ENCODE peak calls at places on chromosomes 1 and 21, in four cellular contexts. M is sigmoid colon, F is suprapubic skin, Y is ovary. O is an unnamed sample.

GRCh38 chr1:81549588-81550127 is 251.1 kb upstream of the ADGRL2 start:
- DNase-seq in F (no peak), M (no peak), Y (no peak), O (no peak)

GRCh38 chr1:68113961-68114360 is 63.5 kb upstream of the DIRAS3 start:
- DNase-seq in Y (no peak), M (no peak), F (no peak), O (no peak)

GRCh38 chr1:51998007-51998406 is 7.5 kb upstream of the RAB3B start:
- DNase-seq in M (no peak), F (no peak), Y (no peak), O (no peak)

GRCh38 chr1:185062710-185063370 is 17.5 kb downstream of the RNF2 start:
- DNase-seq in Y (no peak), M (no peak), F (no peak), O (no peak)

GRCh38 chr1:918843-919242 is 4.9 kb upstream of the SAMD11 start:
- DNase-seq in Y (no peak), F (no peak), M (no peak), O (no peak)

GRCh38 chr1:50060279-50060678 is 36.5 kb upstream of the AGBL4 start:
- DNase-seq in F (no peak), M (no peak), Y (no peak), O (no peak)

GRCh38 chr1:26544156-26544555 is 14.6 kb downstream of the RPS6KA1 start:
- DNase-seq in M (no peak), Y (no peak), F (no peak), O (no peak)

GRCh38 chr1:25645641-25646400 is 29.2 kb downstream of the MAN1C1 start:
- DNase-seq in Y (no peak), M (no peak), F (no peak), O (no peak)

GRCh38 chr1:9589144-9589718 is 520 bp downstream of the TMEM201 start:
- DNase-seq in F (no peak), M (no peak), Y (no peak), O (peak; percentile 39)

GRCh38 chr1:44783697-44784093 is 4.3 kb downstream of the BEST4 start:
- DNase-seq in F (no peak), Y (no peak), M (no peak), O (peak; percentile 71)

GRCh38 chr21:36747114-36747814 is 48.3 kb downstream of the SIM2 start:
- DNase-seq in F (no peak), Y (no peak), M (no peak), O (no peak)

GRCh38 chr1:1187938-1188337 is 14.3 kb downstream of the TTLL10 start:
- DNase-seq in Y (no peak), F (no peak), M (no peak), O (no peak)

GRCh38 chr1:216794541-216795055 is 71.4 kb upstream of the ESRRG start:
- DNase-seq in F (no peak), Y (no peak), M (no peak), O (no peak)

DNA sequence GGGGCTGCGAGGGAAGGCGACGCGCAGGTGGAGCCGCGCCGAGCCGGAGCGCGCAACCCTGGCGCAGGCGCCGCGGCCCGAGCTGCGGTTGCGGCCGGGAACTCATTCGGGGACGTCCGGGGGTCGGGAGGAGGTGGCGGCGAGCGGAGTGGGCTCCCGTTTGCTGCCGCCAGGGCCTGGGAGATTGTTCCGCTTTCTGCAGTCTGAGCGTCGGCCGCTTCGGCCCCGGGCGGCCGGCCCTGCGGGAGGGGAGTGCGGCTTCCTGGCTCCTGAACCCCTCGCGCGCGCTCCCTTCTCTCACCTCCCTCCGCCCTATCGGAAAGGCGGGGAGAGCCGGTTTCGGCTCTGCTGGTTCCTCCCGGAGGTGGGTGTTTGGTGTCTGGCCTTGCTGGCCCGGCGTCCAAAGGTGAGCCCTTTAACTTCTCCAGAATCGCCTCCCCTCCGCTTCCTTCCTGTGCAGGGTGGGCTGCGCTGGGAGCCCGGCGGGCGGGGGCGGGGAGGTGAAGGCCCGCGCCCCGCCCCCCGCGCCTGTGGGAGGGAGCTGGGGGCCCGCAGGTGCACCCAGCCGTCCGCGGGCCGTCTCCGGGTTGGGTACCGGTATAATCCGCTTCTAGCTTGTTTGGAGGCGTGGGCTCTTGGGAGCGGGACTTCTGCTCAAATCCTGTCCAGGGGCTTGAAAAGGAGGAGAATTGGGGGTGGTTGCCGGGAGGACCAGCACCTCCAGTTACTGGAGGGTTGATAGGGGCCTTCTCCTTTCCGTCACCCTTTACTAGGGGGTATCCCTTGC is 683 bp downstream of the LRRC8D start:
- DNase-seq in F (peak; percentile 79), M (peak; percentile 70), Y (peak; percentile 10), O (peak; percentile 55)
- TF ChIP-seq EP300 in F (no peak), M (no peak), Y (no peak), O (no peak)

GRCh38 chr1:57845041-57845440 is 421.2 kb upstream of the DAB1 start:
- DNase-seq in Y (no peak), M (no peak), F (no peak), O (no peak)

GRCh38 chr1:57848406-57848805 is 424.5 kb upstream of the DAB1 start:
- DNase-seq in Y (no peak), M (no peak), F (no peak), O (no peak)

DNA sequence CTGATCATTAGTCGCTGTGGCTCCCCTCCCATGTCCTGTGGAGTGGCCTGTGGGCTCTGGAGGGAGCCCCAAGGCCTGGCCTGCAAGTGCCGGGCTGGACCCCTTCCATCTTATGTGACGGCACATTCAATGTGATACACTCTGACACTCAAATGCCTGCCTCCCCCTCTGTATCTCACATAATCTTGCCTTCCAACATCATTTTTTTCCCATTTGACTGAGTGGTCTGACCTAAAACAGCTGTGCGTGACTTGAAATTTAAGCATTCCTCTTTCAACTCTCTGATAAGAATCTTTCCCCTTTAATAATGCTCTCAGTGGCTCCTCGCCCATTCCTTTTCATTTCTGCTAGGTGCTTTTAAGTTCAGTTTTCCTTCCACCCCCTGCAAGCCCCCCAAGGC is 426.7 kb upstream of the DAB1 start:
- DNase-seq in Y (no peak), M (no peak), F (no peak), O (no peak)
- H3K27ac ChIP-seq in Y (no peak overlapping the region), M (no peak overlapping the region), F (no peak overlapping the region), O (no peak overlapping the region)

DNA sequence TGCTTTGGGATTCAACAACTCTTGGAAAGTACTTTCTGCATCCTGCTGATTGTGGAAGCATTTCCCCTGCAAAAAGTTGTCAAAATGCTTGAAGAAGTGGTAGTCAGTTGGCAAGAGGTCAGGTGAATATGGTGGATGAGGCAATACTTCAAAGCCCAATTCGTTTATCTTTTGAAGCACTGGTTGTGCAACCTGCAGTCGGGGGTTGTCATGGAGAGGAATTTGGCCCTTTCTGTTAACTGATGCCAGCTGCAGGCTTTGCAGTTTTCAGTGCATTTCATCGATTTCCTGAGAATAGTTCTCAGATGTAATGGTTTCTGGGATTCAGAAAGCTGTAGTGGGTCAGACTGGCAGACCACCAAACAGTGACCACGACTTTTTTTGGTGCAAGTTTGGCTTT is 47.6 kb upstream of the GJA5 start:
- DNase-seq in F (no peak), M (no peak), Y (no peak), O (no peak)
- H3K4me1 ChIP-seq in F (no peaks in the 10 kb centered on the region), M (no peaks in the 10 kb centered on the region), Y (no peaks in the 10 kb centered on the region), O (no peaks in the 10 kb centered on the region)

DNA sequence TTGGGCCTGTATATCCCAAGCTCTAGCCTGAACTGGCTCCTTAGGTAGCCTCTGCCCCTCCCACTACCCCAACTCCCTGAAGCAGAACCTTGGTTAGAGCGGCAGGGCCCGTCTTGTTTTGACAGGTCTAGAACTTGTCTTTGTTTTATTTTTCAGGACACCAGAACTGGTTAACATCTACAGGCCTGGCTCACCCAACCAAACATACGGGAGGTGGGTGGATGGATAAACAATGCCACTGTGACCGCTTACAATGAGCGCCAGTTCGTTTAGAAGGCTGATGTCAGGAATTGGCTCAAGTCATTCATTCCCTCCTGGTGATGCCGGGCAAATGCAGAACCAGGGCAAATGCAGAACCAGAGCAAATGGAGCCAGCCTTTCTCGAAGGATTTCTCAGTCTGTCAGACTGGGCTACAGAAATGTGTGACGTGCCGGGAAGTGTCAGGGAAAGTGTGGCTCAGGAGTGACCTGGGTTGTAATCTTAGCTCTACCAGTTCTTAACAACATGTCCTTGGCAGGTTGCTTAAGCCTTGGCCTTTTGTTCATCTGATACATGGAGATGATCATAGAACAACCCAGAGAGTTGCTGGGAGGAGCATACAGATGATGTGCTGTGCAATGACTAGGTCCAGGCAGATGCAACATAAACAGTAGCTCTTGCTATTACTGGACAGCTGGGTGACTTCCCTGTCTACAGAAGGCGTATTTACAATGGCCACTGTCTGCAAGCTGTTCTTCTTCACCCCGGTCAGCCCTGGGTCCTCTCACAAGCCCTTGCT is 30.5 kb upstream of the BTG2 start:
- DNase-seq in Y (peak; percentile 60), F (no peak), M (peak; percentile 93), O (no peak)
- TF ChIP-seq EP300 in Y (peak; percentile 58), F (peak; percentile 90), M (peak; percentile 87), O (peak; percentile 97)

GRCh38 chr1:203077367-203077766 is 8.4 kb downstream of the MYOG start:
- DNase-seq in M (peak; percentile 26), F (no peak), Y (no peak), O (no peak)

GRCh38 chr1:203076031-203076511 is 9.7 kb downstream of the MYOG start:
- DNase-seq in M (peak; percentile 65), Y (no peak), F (no peak), O (no peak)

GRCh38 chr1:203078478-203078877 is 7.3 kb downstream of the MYOG start:
- DNase-seq in M (no peak), F (no peak), Y (no peak), O (no peak)

GRCh38 chr1:203080456-203080855 is 5.4 kb downstream of the MYOG start:
- DNase-seq in F (peak; percentile 52), Y (no peak), M (peak; percentile 34), O (no peak)

DNA sequence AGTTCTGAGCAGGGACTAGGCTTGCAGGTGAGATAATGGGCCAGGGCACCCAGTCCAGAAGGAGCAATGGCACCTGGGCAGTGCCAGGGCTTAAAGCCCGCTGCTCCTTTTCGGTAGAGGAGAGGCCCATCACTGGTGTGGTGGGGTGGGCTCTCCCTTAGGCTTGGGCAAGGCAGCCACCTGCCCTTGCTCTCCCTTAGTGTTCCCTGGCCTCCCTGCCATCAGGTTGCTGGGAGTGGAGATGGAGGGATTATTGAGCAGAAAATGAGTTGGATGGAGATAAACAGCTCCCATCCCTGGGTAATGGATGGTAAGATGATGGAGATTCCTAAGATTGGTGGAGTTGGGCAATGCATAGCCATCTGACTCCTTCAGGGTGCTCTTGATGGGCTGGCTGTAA is 7.9 kb downstream of the MYOG start:
- DNase-seq in F (no peak), Y (no peak), M (peak; percentile 27), O (no peak)
- H3K27ac ChIP-seq in F (no peak overlapping the region), Y (no peak overlapping the region), M (no peak overlapping the region), O (no peak overlapping the region)

DNA sequence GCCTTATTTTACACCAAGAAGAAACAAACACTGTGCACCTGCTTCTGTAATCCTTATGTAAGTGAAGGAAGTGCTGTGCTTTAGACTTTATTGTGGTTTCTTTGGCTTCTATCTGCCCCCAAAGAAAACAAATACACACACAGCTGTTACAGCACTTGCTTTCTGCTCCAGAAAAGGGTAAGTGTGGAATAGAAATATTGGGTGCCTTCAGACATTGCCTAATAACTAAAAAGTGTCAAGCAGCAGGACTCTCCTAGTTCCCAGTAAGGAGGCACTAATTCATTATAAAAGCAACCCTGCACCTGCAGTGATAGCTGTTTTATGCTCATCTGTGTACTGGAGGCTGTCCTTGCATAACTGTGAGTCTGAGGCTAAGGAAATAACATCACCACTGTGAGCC is 23.4 kb upstream of the PRRX1 start:
- DNase-seq in Y (no peak), F (no peak), M (no peak), O (no peak)
- H3K4me1 ChIP-seq in Y (no peaks in the 10 kb centered on the region), F (no peaks in the 10 kb centered on the region), M (no peaks in the 10 kb centered on the region), O (no peaks in the 10 kb centered on the region)